ENCODE peak calls at places on chromosome 18, in four cellular contexts. One of them, this sample, is unnamed.

GRCh38 chr18:55657572-55658331 is 69.8 kb upstream of the TCF4 start:
- DNase-seq in skeletal muscle cell: no peak
- DNase-seq in EH: no peak
- DNase-seq in activated T-helper 9 cell treated with anti-CD3 and anti-CD28 coated beads, Interleukin-2, amount 50 U/mL, for 16 hours: no peak
- DNase-seq in this sample: no peak

GRCh38 chr18:50022985-50023384 is 172.0 kb downstream of the MYO5B start:
- DNase-seq in skeletal muscle cell: no peak
- DNase-seq in EH: no peak
- DNase-seq in activated T-helper 9 cell treated with anti-CD3 and anti-CD28 coated beads, Interleukin-2, amount 50 U/mL, for 16 hours: no peak
- DNase-seq in this sample: no peak

GRCh38 chr18:58455318-58455950 is 173.5 kb downstream of the ALPK2 start:
- DNase-seq in skeletal muscle cell: no peak
- DNase-seq in EH: no peak
- DNase-seq in activated T-helper 9 cell treated with anti-CD3 and anti-CD28 coated beads, Interleukin-2, amount 50 U/mL, for 16 hours: no peak
- DNase-seq in this sample: no peak

GRCh38 chr18:38872342-38872741 is 1306.7 kb upstream of the CELF4 start:
- DNase-seq in skeletal muscle cell: no peak
- DNase-seq in EH: no peak
- DNase-seq in activated T-helper 9 cell treated with anti-CD3 and anti-CD28 coated beads, Interleukin-2, amount 50 U/mL, for 16 hours: no peak
- DNase-seq in this sample: no peak

GRCh38 chr18:4119127-4119648 is 335.9 kb downstream of the DLGAP1 start:
- DNase-seq in skeletal muscle cell: no peak
- DNase-seq in EH: no peak
- DNase-seq in activated T-helper 9 cell treated with anti-CD3 and anti-CD28 coated beads, Interleukin-2, amount 50 U/mL, for 16 hours: no peak
- DNase-seq in this sample: no peak

GRCh38 chr18:65817178-65817577 is 66.4 kb downstream of the CDH7 start:
- DNase-seq in skeletal muscle cell: no peak
- DNase-seq in EH: no peak
- DNase-seq in activated T-helper 9 cell treated with anti-CD3 and anti-CD28 coated beads, Interleukin-2, amount 50 U/mL, for 16 hours: no peak
- DNase-seq in this sample: no peak

GRCh38 chr18:64370036-64370435 is 221.1 kb upstream of the LINC00305 start:
- DNase-seq in skeletal muscle cell: no peak
- DNase-seq in EH: no peak
- DNase-seq in activated T-helper 9 cell treated with anti-CD3 and anti-CD28 coated beads, Interleukin-2, amount 50 U/mL, for 16 hours: no peak
- DNase-seq in this sample: no peak

GRCh38 chr18:49139726-49140125 is 189.0 kb upstream of the SMAD7 start:
- DNase-seq in skeletal muscle cell: no peak
- DNase-seq in EH: no peak
- DNase-seq in activated T-helper 9 cell treated with anti-CD3 and anti-CD28 coated beads, Interleukin-2, amount 50 U/mL, for 16 hours: no peak
- DNase-seq in this sample: no peak

GRCh38 chr18:11004294-11004693 is 145.1 kb downstream of the PIEZO2 start:
- DNase-seq in skeletal muscle cell: no peak
- DNase-seq in EH: no peak
- DNase-seq in activated T-helper 9 cell treated with anti-CD3 and anti-CD28 coated beads, Interleukin-2, amount 50 U/mL, for 16 hours: no peak
- DNase-seq in this sample: peak; percentile 37

GRCh38 chr18:44968336-44968735 is 287.6 kb downstream of the SETBP1 start:
- DNase-seq in skeletal muscle cell: no peak
- DNase-seq in EH: no peak
- DNase-seq in activated T-helper 9 cell treated with anti-CD3 and anti-CD28 coated beads, Interleukin-2, amount 50 U/mL, for 16 hours: no peak
- DNase-seq in this sample: no peak

GRCh38 chr18:49360582-49360981 is 99.9 kb downstream of the DYM start:
- DNase-seq in skeletal muscle cell: no peak
- DNase-seq in EH: peak; percentile 17
- DNase-seq in activated T-helper 9 cell treated with anti-CD3 and anti-CD28 coated beads, Interleukin-2, amount 50 U/mL, for 16 hours: no peak
- DNase-seq in this sample: no peak

GRCh38 chr18:26460449-26461091 is 87.8 kb downstream of the KCTD1 start:
- DNase-seq in skeletal muscle cell: no peak
- DNase-seq in EH: peak; percentile 9
- DNase-seq in activated T-helper 9 cell treated with anti-CD3 and anti-CD28 coated beads, Interleukin-2, amount 50 U/mL, for 16 hours: no peak
- DNase-seq in this sample: peak; percentile 60

GRCh38 chr18:58499527-58499926 is 129.4 kb downstream of the ALPK2 start:
- DNase-seq in skeletal muscle cell: no peak
- DNase-seq in EH: no peak
- DNase-seq in activated T-helper 9 cell treated with anti-CD3 and anti-CD28 coated beads, Interleukin-2, amount 50 U/mL, for 16 hours: no peak
- DNase-seq in this sample: no peak

GRCh38 chr18:54787616-54788015 is 40.7 kb upstream of the RAB27B start:
- DNase-seq in skeletal muscle cell: peak; percentile 48
- DNase-seq in EH: peak; percentile 91
- DNase-seq in activated T-helper 9 cell treated with anti-CD3 and anti-CD28 coated beads, Interleukin-2, amount 50 U/mL, for 16 hours: no peak
- DNase-seq in this sample: peak; percentile 65

GRCh38 chr18:26458526-26459232 is 89.7 kb downstream of the KCTD1 start:
- DNase-seq in skeletal muscle cell: peak; percentile 56
- DNase-seq in EH: peak; percentile 83
- DNase-seq in activated T-helper 9 cell treated with anti-CD3 and anti-CD28 coated beads, Interleukin-2, amount 50 U/mL, for 16 hours: no peak
- DNase-seq in this sample: peak; percentile 10

GRCh38 chr18:31206787-31207381 is 44.2 kb upstream of the DSC1 start:
- DNase-seq in skeletal muscle cell: no peak
- DNase-seq in EH: no peak
- DNase-seq in activated T-helper 9 cell treated with anti-CD3 and anti-CD28 coated beads, Interleukin-2, amount 50 U/mL, for 16 hours: no peak
- DNase-seq in this sample: no peak

GRCh38 chr18:446941-447560 is 53.5 kb downstream of the COLEC12 start:
- DNase-seq in skeletal muscle cell: peak; percentile 75
- DNase-seq in EH: peak; percentile 82
- DNase-seq in activated T-helper 9 cell treated with anti-CD3 and anti-CD28 coated beads, Interleukin-2, amount 50 U/mL, for 16 hours: no peak
- DNase-seq in this sample: peak; percentile 66

GRCh38 chr18:59514193-59514592 is 155.1 kb upstream of the LMAN1 start:
- DNase-seq in skeletal muscle cell: peak; percentile 22
- DNase-seq in EH: peak; percentile 95
- DNase-seq in activated T-helper 9 cell treated with anti-CD3 and anti-CD28 coated beads, Interleukin-2, amount 50 U/mL, for 16 hours: no peak
- DNase-seq in this sample: peak; percentile 98

GRCh38 chr18:74142251-74142650 is 5.4 kb downstream of the FBXO15 start:
- DNase-seq in skeletal muscle cell: no peak
- DNase-seq in EH: peak; percentile 31
- DNase-seq in activated T-helper 9 cell treated with anti-CD3 and anti-CD28 coated beads, Interleukin-2, amount 50 U/mL, for 16 hours: no peak
- DNase-seq in this sample: no peak

GRCh38 chr18:22170421-22171262 is 1.3 kb downstream of the GATA6 start:
- DNase-seq in skeletal muscle cell: no peak
- DNase-seq in EH: peak; percentile 69
- DNase-seq in activated T-helper 9 cell treated with anti-CD3 and anti-CD28 coated beads, Interleukin-2, amount 50 U/mL, for 16 hours: no peak
- DNase-seq in this sample: peak; percentile 78

GRCh38 chr18:47604041-47604440 is 326.4 kb downstream of the SMAD2 start:
- DNase-seq in skeletal muscle cell: no peak
- DNase-seq in EH: no peak
- DNase-seq in activated T-helper 9 cell treated with anti-CD3 and anti-CD28 coated beads, Interleukin-2, amount 50 U/mL, for 16 hours: no peak
- DNase-seq in this sample: no peak

GRCh38 chr18:59021500-59021899 is 118.2 kb upstream of the SEC11C start:
- DNase-seq in skeletal muscle cell: no peak
- DNase-seq in EH: no peak
- DNase-seq in activated T-helper 9 cell treated with anti-CD3 and anti-CD28 coated beads, Interleukin-2, amount 50 U/mL, for 16 hours: no peak
- DNase-seq in this sample: no peak

GRCh38 chr18:57561728-57562423 is 24.6 kb downstream of the FECH start:
- DNase-seq in skeletal muscle cell: no peak
- DNase-seq in EH: peak; percentile 56
- DNase-seq in activated T-helper 9 cell treated with anti-CD3 and anti-CD28 coated beads, Interleukin-2, amount 50 U/mL, for 16 hours: no peak
- DNase-seq in this sample: peak; percentile 68

GRCh38 chr18:68152770-68153169 is 562.1 kb downstream of the TMX3 start:
- DNase-seq in skeletal muscle cell: no peak
- DNase-seq in EH: no peak
- DNase-seq in activated T-helper 9 cell treated with anti-CD3 and anti-CD28 coated beads, Interleukin-2, amount 50 U/mL, for 16 hours: no peak
- DNase-seq in this sample: no peak

GRCh38 chr18:6557052-6557451 is 142.3 kb upstream of the L3MBTL4 start:
- DNase-seq in skeletal muscle cell: no peak
- DNase-seq in EH: no peak
- DNase-seq in activated T-helper 9 cell treated with anti-CD3 and anti-CD28 coated beads, Interleukin-2, amount 50 U/mL, for 16 hours: no peak
- DNase-seq in this sample: no peak

GRCh38 chr18:73288813-73289212 is 421.0 kb upstream of the NETO1 start:
- DNase-seq in skeletal muscle cell: no peak
- DNase-seq in EH: no peak
- DNase-seq in activated T-helper 9 cell treated with anti-CD3 and anti-CD28 coated beads, Interleukin-2, amount 50 U/mL, for 16 hours: no peak
- DNase-seq in this sample: no peak

GRCh38 chr18:10591891-10592290 is 66.1 kb downstream of the NAPG start:
- DNase-seq in skeletal muscle cell: no peak
- DNase-seq in EH: no peak
- DNase-seq in activated T-helper 9 cell treated with anti-CD3 and anti-CD28 coated beads, Interleukin-2, amount 50 U/mL, for 16 hours: no peak
- DNase-seq in this sample: no peak

GRCh38 chr18:26397019-26397418 is 151.3 kb downstream of the KCTD1 start:
- DNase-seq in skeletal muscle cell: no peak
- DNase-seq in EH: no peak
- DNase-seq in activated T-helper 9 cell treated with anti-CD3 and anti-CD28 coated beads, Interleukin-2, amount 50 U/mL, for 16 hours: no peak
- DNase-seq in this sample: no peak

GRCh38 chr18:59024829-59025228 is 114.9 kb upstream of the SEC11C start:
- DNase-seq in skeletal muscle cell: no peak
- DNase-seq in EH: peak; percentile 51
- DNase-seq in activated T-helper 9 cell treated with anti-CD3 and anti-CD28 coated beads, Interleukin-2, amount 50 U/mL, for 16 hours: no peak
- DNase-seq in this sample: peak; percentile 73

GRCh38 chr18:8400825-8401224 is 208.4 kb upstream of the RAB12 start:
- DNase-seq in skeletal muscle cell: no peak
- DNase-seq in EH: no peak
- DNase-seq in activated T-helper 9 cell treated with anti-CD3 and anti-CD28 coated beads, Interleukin-2, amount 50 U/mL, for 16 hours: no peak
- DNase-seq in this sample: no peak

GRCh38 chr18:38413202-38413601 is 847.6 kb upstream of the CELF4 start:
- DNase-seq in skeletal muscle cell: no peak
- DNase-seq in EH: no peak
- DNase-seq in activated T-helper 9 cell treated with anti-CD3 and anti-CD28 coated beads, Interleukin-2, amount 50 U/mL, for 16 hours: no peak
- DNase-seq in this sample: no peak

GRCh38 chr18:24514439-24514838 is 54.0 kb downstream of the HRH4 start:
- DNase-seq in skeletal muscle cell: no peak
- DNase-seq in EH: peak; percentile 63
- DNase-seq in activated T-helper 9 cell treated with anti-CD3 and anti-CD28 coated beads, Interleukin-2, amount 50 U/mL, for 16 hours: no peak
- DNase-seq in this sample: peak; percentile 38

GRCh38 chr18:61308795-61309393 is 24.3 kb upstream of the CDH20 start:
- DNase-seq in skeletal muscle cell: no peak
- DNase-seq in EH: peak; percentile 4
- DNase-seq in activated T-helper 9 cell treated with anti-CD3 and anti-CD28 coated beads, Interleukin-2, amount 50 U/mL, for 16 hours: no peak
- DNase-seq in this sample: no peak

GRCh38 chr18:23519725-23520124 is 16.4 kb downstream of the RMC1 start:
- DNase-seq in skeletal muscle cell: no peak
- DNase-seq in EH: peak; percentile 69
- DNase-seq in activated T-helper 9 cell treated with anti-CD3 and anti-CD28 coated beads, Interleukin-2, amount 50 U/mL, for 16 hours: no peak
- DNase-seq in this sample: no peak

This sample was measured in fibroblast of the aortic adventitia.